ENCODE peak calls at places on chromosomes 2 and 18, in nine cellular contexts. One of them, this sample, is unnamed.

GRCh38 chr2:125745514-125745913 is 910.4 kb upstream of the GYPC start:
- DNase-seq in IMR-90: no peak
- DNase-seq in pancreas: no peak
- DNase-seq in neural progenitor cell: peak; percentile 83
- DNase-seq in WTC11: peak; percentile 29
- DNase-seq in RWPE1: no peak
- DNase-seq in progenitor cell of endocrine pancreas: peak; percentile 18
- DNase-seq in HCT116: no peak
- DNase-seq in lower lobe of right lung: no peak
- DNase-seq in this sample: no peak

GRCh38 chr18:42274488-42275137 is 319.6 kb downstream of the PIK3C3 start:
- DNase-seq in progenitor cell of endocrine pancreas: no peak
- DNase-seq in WTC11: no peak
- DNase-seq in IMR-90: peak; percentile 10
- DNase-seq in RWPE1: no peak
- DNase-seq in neural progenitor cell: peak; percentile 23
- DNase-seq in lower lobe of right lung: no peak
- DNase-seq in HCT116: no peak
- DNase-seq in pancreas: no peak
- DNase-seq in this sample: no peak

GRCh38 chr2:30177861-30178465 is 31.2 kb downstream of the YPEL5 start:
- DNase-seq in neural progenitor cell: no peak
- DNase-seq in HCT116: no peak
- DNase-seq in pancreas: no peak
- DNase-seq in RWPE1: no peak
- DNase-seq in WTC11: no peak
- DNase-seq in progenitor cell of endocrine pancreas: no peak
- DNase-seq in lower lobe of right lung: no peak
- DNase-seq in IMR-90: no peak
- DNase-seq in this sample: no peak

GRCh38 chr2:241859436-241860183 is 916 bp upstream of the PDCD1 start:
- DNase-seq in neural progenitor cell: no peak
- DNase-seq in lower lobe of right lung: peak; percentile 47
- DNase-seq in progenitor cell of endocrine pancreas: no peak
- DNase-seq in IMR-90: peak; percentile 36
- DNase-seq in pancreas: peak; percentile 56
- DNase-seq in WTC11: no peak
- DNase-seq in RWPE1: no peak
- DNase-seq in HCT116: no peak
- DNase-seq in this sample: peak; percentile 80

GRCh38 chr18:54382733-54383252 is 25.1 kb downstream of the C18orf54 start:
- DNase-seq in pancreas: no peak
- DNase-seq in RWPE1: no peak
- DNase-seq in lower lobe of right lung: no peak
- DNase-seq in HCT116: no peak
- DNase-seq in neural progenitor cell: peak; percentile 41
- DNase-seq in IMR-90: no peak
- DNase-seq in progenitor cell of endocrine pancreas: no peak
- DNase-seq in WTC11: no peak
- DNase-seq in this sample: no peak

GRCh38 chr2:162082036-162082435 is 8.0 kb upstream of the DPP4 start:
- DNase-seq in IMR-90: no peak
- DNase-seq in neural progenitor cell: no peak
- DNase-seq in lower lobe of right lung: no peak
- DNase-seq in WTC11: no peak
- DNase-seq in HCT116: no peak
- DNase-seq in RWPE1: no peak
- DNase-seq in progenitor cell of endocrine pancreas: no peak
- DNase-seq in pancreas: no peak
- DNase-seq in this sample: no peak

GRCh38 chr18:75406491-75407445 is 20.7 kb downstream of the SMIM21 start:
- DNase-seq in HCT116: no peak
- DNase-seq in IMR-90: no peak
- DNase-seq in pancreas: no peak
- DNase-seq in RWPE1: no peak
- DNase-seq in neural progenitor cell: peak; percentile 8
- DNase-seq in lower lobe of right lung: no peak
- DNase-seq in progenitor cell of endocrine pancreas: no peak
- DNase-seq in WTC11: no peak
- DNase-seq in this sample: no peak

GRCh38 chr2:618005-618404 is 59.2 kb downstream of the TMEM18 start:
- DNase-seq in WTC11: no peak
- DNase-seq in progenitor cell of endocrine pancreas: no peak
- DNase-seq in IMR-90: no peak
- DNase-seq in pancreas: no peak
- DNase-seq in lower lobe of right lung: no peak
- DNase-seq in RWPE1: no peak
- DNase-seq in neural progenitor cell: no peak
- DNase-seq in HCT116: no peak
- DNase-seq in this sample: no peak

GRCh38 chr2:207239222-207239674 is 73.5 kb upstream of the KLF7 start:
- DNase-seq in HCT116: no peak
- DNase-seq in IMR-90: peak; percentile 100
- DNase-seq in neural progenitor cell: no peak
- DNase-seq in lower lobe of right lung: peak; percentile 66
- DNase-seq in pancreas: no peak
- DNase-seq in RWPE1: peak; percentile 97
- DNase-seq in progenitor cell of endocrine pancreas: no peak
- DNase-seq in WTC11: no peak
- DNase-seq in this sample: no peak

GRCh38 chr2:238975408-238975807 is 127.5 kb downstream of the TWIST2 start:
- DNase-seq in pancreas: no peak
- DNase-seq in progenitor cell of endocrine pancreas: no peak
- DNase-seq in IMR-90: no peak
- DNase-seq in RWPE1: no peak
- DNase-seq in WTC11: no peak
- DNase-seq in HCT116: no peak
- DNase-seq in lower lobe of right lung: no peak
- DNase-seq in neural progenitor cell: no peak
- DNase-seq in this sample: no peak

GRCh38 chr2:11368059-11368572 is 23.7 kb upstream of the ROCK2 start:
- DNase-seq in neural progenitor cell: no peak
- DNase-seq in lower lobe of right lung: no peak
- DNase-seq in IMR-90: no peak
- DNase-seq in RWPE1: no peak
- DNase-seq in WTC11: no peak
- DNase-seq in progenitor cell of endocrine pancreas: no peak
- DNase-seq in pancreas: no peak
- DNase-seq in HCT116: no peak
- DNase-seq in this sample: no peak

GRCh38 chr18:21632393-21632792 is 20.3 kb downstream of the SNRPD1 start:
- DNase-seq in neural progenitor cell: no peak
- DNase-seq in WTC11: no peak
- DNase-seq in IMR-90: no peak
- DNase-seq in HCT116: no peak
- DNase-seq in RWPE1: no peak
- DNase-seq in lower lobe of right lung: no peak
- DNase-seq in pancreas: no peak
- DNase-seq in progenitor cell of endocrine pancreas: no peak
- DNase-seq in this sample: no peak

GRCh38 chr2:241182126-241182525 is 6.4 kb upstream of the ANO7 start:
- DNase-seq in WTC11: no peak
- DNase-seq in progenitor cell of endocrine pancreas: no peak
- DNase-seq in HCT116: no peak
- DNase-seq in pancreas: no peak
- DNase-seq in lower lobe of right lung: no peak
- DNase-seq in RWPE1: no peak
- DNase-seq in IMR-90: no peak
- DNase-seq in neural progenitor cell: no peak
- DNase-seq in this sample: peak; percentile 67

GRCh38 chr2:220279372-220279771 is 651.9 kb downstream of the SLC4A3 start:
- DNase-seq in IMR-90: peak; percentile 94
- DNase-seq in HCT116: peak; percentile 29
- DNase-seq in pancreas: no peak
- DNase-seq in lower lobe of right lung: no peak
- DNase-seq in progenitor cell of endocrine pancreas: no peak
- DNase-seq in RWPE1: peak; percentile 90
- DNase-seq in WTC11: no peak
- DNase-seq in neural progenitor cell: no peak
- DNase-seq in this sample: no peak

DNA sequence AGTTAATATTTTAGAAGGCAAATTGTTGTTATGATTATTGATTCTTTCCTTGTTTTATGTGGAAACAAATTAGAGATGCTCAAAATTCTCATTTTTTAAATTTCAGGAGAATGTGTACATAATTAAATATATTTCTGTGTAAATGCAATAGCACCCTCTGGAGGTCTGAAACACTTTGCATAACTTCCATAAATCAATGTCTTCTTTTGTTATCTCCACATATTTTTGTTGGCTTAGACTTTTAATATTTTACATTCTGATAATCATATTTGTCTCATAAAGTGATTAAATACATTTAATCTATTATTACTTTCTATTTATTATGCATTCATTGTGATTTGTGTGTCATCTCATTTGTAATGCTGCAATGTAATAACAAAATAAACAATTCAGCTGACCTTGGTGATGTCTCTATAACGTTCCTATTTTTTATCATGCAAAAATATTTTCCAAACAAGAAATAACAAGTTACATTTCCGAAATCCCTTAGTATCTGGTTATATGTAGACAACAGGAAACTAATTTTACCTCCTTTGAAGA is 201.8 kb upstream of the GALNT5 start:
- DNase-seq in neural progenitor cell: no peak
- DNase-seq in lower lobe of right lung: no peak
- DNase-seq in HCT116: peak; percentile 22
- DNase-seq in RWPE1: peak; percentile 9
- DNase-seq in WTC11: no peak
- DNase-seq in progenitor cell of endocrine pancreas: no peak
- DNase-seq in IMR-90: peak; percentile 53
- DNase-seq in pancreas: no peak
- DNase-seq in this sample: no peak
- TF ChIP-seq CTCF in neural progenitor cell: peak; percentile 54
- TF ChIP-seq CTCF in lower lobe of right lung: peak; percentile 42
- TF ChIP-seq CTCF in HCT116: peak; percentile 46
- TF ChIP-seq CTCF in RWPE1: peak; percentile 79
- TF ChIP-seq CTCF in WTC11: no peak
- TF ChIP-seq CTCF in progenitor cell of endocrine pancreas: peak; percentile 61
- TF ChIP-seq CTCF in IMR-90: peak; percentile 57
- TF ChIP-seq CTCF in pancreas: no peak
- TF ChIP-seq CTCF in this sample: peak; percentile 39

DNA sequence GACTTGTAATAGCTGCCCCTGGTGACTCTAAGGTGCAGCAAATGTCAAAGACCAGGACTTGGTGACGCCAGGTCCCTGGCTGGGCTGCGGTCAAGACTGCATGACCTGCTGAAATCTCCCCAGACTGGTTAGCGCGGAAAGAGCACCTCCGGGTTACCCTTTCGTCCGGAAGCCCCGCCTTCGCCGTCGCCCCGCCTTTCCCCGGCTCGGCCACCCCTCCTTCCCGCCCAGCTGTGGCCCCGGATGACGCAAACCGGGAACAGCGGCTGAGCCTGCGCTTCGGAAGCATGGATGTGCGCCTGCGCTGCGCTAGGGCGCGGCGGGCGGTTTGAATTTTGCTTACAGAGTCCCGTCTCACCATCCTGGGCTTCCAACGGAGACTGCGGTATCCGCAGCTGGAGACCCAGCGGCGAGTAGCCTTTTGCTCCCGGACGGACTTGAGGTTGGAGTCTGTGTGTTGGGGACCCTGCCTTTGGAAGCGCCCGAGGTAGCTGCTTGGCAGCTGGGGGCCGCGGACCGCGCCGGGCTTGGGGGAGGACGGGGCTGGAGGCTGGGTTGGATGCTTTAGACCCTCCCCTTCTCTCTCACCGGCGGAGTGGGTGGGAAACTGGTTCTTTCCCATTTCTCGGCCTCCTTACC is at the start of gene SKA1:
- DNase-seq in HCT116: peak; percentile 89
- DNase-seq in lower lobe of right lung: peak; percentile 94
- DNase-seq in progenitor cell of endocrine pancreas: peak; percentile 91
- DNase-seq in WTC11: peak; percentile 95
- DNase-seq in pancreas: peak; percentile 95
- DNase-seq in RWPE1: peak; percentile 94
- DNase-seq in IMR-90: peak; percentile 89
- DNase-seq in neural progenitor cell: peak; percentile 97
- DNase-seq in this sample: peak; percentile 98
- TF ChIP-seq CTCF in HCT116: no peak
- TF ChIP-seq CTCF in lower lobe of right lung: no peak
- TF ChIP-seq CTCF in progenitor cell of endocrine pancreas: no peak
- TF ChIP-seq CTCF in WTC11: no peak
- TF ChIP-seq CTCF in pancreas: no peak
- TF ChIP-seq CTCF in RWPE1: no peak
- TF ChIP-seq CTCF in IMR-90: no peak
- TF ChIP-seq CTCF in neural progenitor cell: no peak
- TF ChIP-seq CTCF in this sample: no peak

GRCh38 chr2:194166818-194167217 is 1490.2 kb upstream of the SLC39A10 start:
- DNase-seq in neural progenitor cell: peak; percentile 53
- DNase-seq in IMR-90: no peak
- DNase-seq in progenitor cell of endocrine pancreas: no peak
- DNase-seq in pancreas: no peak
- DNase-seq in lower lobe of right lung: no peak
- DNase-seq in WTC11: no peak
- DNase-seq in RWPE1: no peak
- DNase-seq in HCT116: peak; percentile 40
- DNase-seq in this sample: no peak
- TF ChIP-seq CTCF in neural progenitor cell: peak; percentile 69
- TF ChIP-seq CTCF in IMR-90: peak; percentile 25
- TF ChIP-seq CTCF in progenitor cell of endocrine pancreas: peak; percentile 70
- TF ChIP-seq CTCF in pancreas: peak; percentile 25
- TF ChIP-seq CTCF in lower lobe of right lung: peak; percentile 35
- TF ChIP-seq CTCF in WTC11: peak; percentile 35
- TF ChIP-seq CTCF in RWPE1: peak; percentile 35
- TF ChIP-seq CTCF in HCT116: peak; percentile 56
- TF ChIP-seq CTCF in this sample: no peak

GRCh38 chr2:218505754-218506371 is 62.3 kb downstream of the USP37 start:
- DNase-seq in RWPE1: no peak
- DNase-seq in neural progenitor cell: no peak
- DNase-seq in HCT116: no peak
- DNase-seq in progenitor cell of endocrine pancreas: no peak
- DNase-seq in WTC11: no peak
- DNase-seq in IMR-90: no peak
- DNase-seq in pancreas: no peak
- DNase-seq in lower lobe of right lung: no peak
- DNase-seq in this sample: no peak

GRCh38 chr2:218501665-218502064 is 66.5 kb downstream of the USP37 start:
- DNase-seq in RWPE1: no peak
- DNase-seq in IMR-90: peak; percentile 65
- DNase-seq in pancreas: no peak
- DNase-seq in HCT116: no peak
- DNase-seq in neural progenitor cell: no peak
- DNase-seq in progenitor cell of endocrine pancreas: no peak
- DNase-seq in lower lobe of right lung: no peak
- DNase-seq in WTC11: no peak
- DNase-seq in this sample: no peak

DNA sequence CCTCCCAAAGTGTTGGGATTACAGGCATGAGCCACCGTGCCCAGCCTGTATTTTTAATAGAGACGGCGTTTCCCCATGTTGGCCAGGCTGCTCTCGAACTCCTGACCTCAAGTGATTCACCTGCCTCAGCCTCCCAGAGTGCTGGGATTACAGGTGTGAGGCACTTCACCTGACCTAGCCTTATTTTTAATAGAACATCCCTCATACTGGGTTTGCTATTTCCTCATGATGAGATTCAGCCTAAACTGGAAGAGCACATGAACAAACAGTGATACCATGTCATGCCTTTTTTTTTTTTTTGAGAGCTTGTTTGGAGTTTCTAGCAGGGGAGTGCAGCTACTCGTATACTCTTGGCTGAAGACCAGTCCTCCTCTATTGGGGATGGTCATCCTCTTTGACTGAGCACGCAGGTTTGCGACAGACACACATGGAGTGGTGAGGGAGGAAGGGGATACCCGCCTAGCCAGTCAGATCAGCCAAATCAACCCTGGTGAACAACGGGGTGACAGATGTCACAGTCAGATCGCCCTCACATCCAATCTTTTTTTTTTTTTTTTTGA is 67.6 kb downstream of the USP37 start:
- DNase-seq in RWPE1: no peak
- DNase-seq in progenitor cell of endocrine pancreas: no peak
- DNase-seq in HCT116: no peak
- DNase-seq in IMR-90: no peak
- DNase-seq in neural progenitor cell: no peak
- DNase-seq in lower lobe of right lung: no peak
- DNase-seq in pancreas: no peak
- DNase-seq in WTC11: no peak
- DNase-seq in this sample: no peak
- TF ChIP-seq CTCF in RWPE1: no peak
- TF ChIP-seq CTCF in progenitor cell of endocrine pancreas: no peak
- TF ChIP-seq CTCF in HCT116: no peak
- TF ChIP-seq CTCF in IMR-90: no peak
- TF ChIP-seq CTCF in neural progenitor cell: no peak
- TF ChIP-seq CTCF in lower lobe of right lung: no peak
- TF ChIP-seq CTCF in pancreas: no peak
- TF ChIP-seq CTCF in WTC11: no peak
- TF ChIP-seq CTCF in this sample: no peak

This sample was measured in spleen.